ENCODE peak calls at places on chromosomes 16 and 17, in four cellular contexts. N, T, M and B are unnamed samples.

GRCh38 chr16:70700101-70701020 is 14.5 kb upstream of the MTSS2 start:
- DNase-seq in N (no peak), T (no peak), M (no peak), B (peak)

GRCh38 chr16:6081320-6081976 is 983.9 kb upstream of the EEF2KMT start:
- DNase-seq in N (no peak), T (peak), M (no peak), B (peak)

GRCh38 chr17:81540676-81541027 is 11.5 kb downstream of the FAAP100 start:
- DNase-seq in N (no peak), T (no peak), M (no peak), B (no peak)

GRCh38 chr17:81734405-81735055 is 22.4 kb downstream of the SLC25A10 start:
- DNase-seq in N (no peak), T (no peak), M (no peak), B (no peak)

GRCh38 chr16:84763164-84763563 is 56.6 kb upstream of the CRISPLD2 start:
- DNase-seq in N (no peak), T (no peak), M (no peak), B (no peak)

GRCh38 chr17:59521465-59522126 is 43.8 kb upstream of the DHX40 start:
- DNase-seq in N (peak), T (peak), M (peak), B (peak)

GRCh38 chr16:8931864-8932263 is 31.8 kb downstream of the USP7 start:
- DNase-seq in N (peak), T (peak), M (peak), B (peak)

GRCh38 chr16:56041556-56042140 is 149.6 kb upstream of the GNAO1 start:
- DNase-seq in N (no peak), T (peak), M (no peak), B (no peak)

GRCh38 chr17:74148901-74149596 is 54.4 kb upstream of the RPL38 start:
- DNase-seq in N (no peak), T (no peak), M (no peak), B (no peak)

GRCh38 chr16:50842589-50842988 is 100.7 kb downstream of the CYLD start:
- DNase-seq in N (no peak), T (no peak), M (no peak), B (no peak)

GRCh38 chr16:80263181-80263823 is 277.5 kb upstream of the DYNLRB2 start:
- DNase-seq in N (no peak), T (no peak), M (no peak), B (no peak)

GRCh38 chr17:76943202-76943601 is 75.0 kb downstream of the MGAT5B start:
- DNase-seq in N (no peak), T (no peak), M (no peak), B (no peak)

DNA sequence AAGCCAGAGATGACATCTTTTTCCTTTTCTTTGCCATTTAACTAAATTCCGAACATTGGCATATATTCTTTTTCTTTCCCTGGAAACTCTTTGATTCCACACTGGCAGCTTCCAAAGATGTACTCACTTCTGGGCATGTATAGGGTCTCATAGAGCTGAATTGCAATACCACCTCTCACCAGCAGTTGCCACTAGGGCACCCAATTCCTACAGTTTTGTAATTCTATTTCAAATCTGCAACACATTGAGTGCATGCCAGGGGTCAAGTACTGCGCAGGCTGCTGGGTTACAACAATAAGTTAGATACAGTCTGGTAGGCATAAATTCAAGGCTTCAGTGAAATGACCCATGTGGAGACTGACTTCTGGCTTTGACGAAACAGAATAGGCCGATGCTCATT is 208.8 kb upstream of the NLRP1 start:
- DNase-seq in N (no peak), T (no peak), M (no peak), B (no peak)
- TF ChIP-seq CTCF in N (peak), T (peak), M (no peak), B (peak)

DNA sequence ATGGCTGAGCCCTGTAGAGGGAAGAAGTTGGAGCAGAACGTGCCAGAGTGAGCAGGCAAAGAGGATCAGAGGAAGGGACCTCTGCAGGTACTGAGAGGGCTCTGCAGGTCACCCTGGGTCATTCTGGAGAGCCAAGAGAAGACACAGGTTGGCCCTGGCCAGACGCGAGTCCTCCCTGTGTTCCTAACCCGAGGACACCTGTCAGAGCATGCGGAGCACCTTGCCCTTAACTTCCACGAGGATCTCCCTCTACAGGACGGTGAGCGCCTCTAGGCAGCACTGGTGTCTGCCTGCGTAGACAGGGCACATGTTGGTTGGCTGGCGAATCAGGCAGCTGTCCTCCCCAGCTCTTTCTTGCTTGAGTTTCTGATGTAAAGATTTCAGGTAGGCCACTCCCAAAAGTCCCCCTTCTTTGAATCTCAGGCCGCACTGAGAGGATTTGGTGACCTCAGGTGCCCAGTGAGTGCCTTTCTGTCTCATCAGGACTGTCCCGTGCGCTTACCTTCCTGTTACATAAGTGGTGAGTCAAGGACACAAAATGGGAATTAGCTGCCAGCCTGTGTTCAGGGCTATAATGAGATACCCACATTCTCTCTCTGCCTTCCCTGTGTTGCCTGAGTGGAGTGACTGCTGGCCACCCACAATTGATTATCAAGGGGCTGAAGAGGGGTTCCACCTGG is 45.3 kb downstream of the MPRIP start:
- DNase-seq in N (no peak), T (no peak), M (no peak), B (no peak)
- TF ChIP-seq CTCF in N (no peak), T (peak), M (no peak), B (no peak)

GRCh38 chr17:13003927-13004326 is 13.9 kb downstream of the ELAC2 start:
- DNase-seq in N (no peak), T (no peak), M (no peak), B (no peak)

GRCh38 chr17:13003454-13003851 is 14.4 kb downstream of the ELAC2 start:
- DNase-seq in N (no peak), T (no peak), M (no peak), B (no peak)

GRCh38 chr17:13001991-13002615 is 15.7 kb downstream of the ELAC2 start:
- DNase-seq in N (peak), T (no peak), M (peak), B (no peak)

GRCh38 chr17:13004336-13004735 is 13.5 kb downstream of the ELAC2 start:
- DNase-seq in N (no peak), T (peak), M (no peak), B (no peak)

DNA sequence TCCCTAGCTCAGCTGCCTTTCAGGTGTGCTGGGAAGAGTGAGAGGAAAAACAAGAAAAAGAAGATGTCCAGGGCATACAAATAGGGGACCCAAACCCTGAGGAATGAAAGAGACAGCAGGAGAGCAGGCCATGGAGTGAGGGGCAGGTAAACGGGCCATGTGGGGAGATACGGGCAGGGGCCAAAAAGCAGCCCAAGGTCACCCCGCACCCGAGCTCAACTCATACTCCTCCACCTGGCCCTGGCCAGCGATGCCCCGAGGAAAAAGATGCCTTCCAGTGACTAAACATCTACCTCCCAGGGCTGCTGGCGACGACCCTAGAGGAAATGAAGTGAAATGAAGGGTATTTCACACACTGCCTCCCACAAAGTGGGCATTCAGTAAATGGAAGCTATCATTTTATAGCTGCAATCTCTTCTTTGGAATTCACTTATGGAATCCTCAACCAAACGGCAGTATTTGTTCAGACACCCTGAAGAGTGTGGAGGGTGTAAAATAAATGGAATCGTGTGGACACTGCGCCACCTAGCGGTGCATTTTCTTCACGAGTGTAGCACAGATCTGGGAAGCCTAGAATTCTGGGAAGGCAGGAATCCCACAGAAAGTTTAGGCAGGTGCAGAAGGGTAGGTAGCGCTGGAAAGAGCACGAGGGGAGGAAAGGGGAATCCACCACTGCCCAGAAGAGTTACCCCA is 14.9 kb downstream of the ELAC2 start:
- DNase-seq in N (peak), T (peak), M (peak), B (peak)
- TF ChIP-seq CTCF in N (peak), T (peak), M (peak), B (peak)

GRCh38 chr17:80254396-80255241 is 6.0 kb upstream of the RNF213 start:
- DNase-seq in N (peak), T (peak), M (peak), B (peak)

GRCh38 chr17:80253631-80254395 is 6.8 kb upstream of the RNF213 start:
- DNase-seq in N (no peak), T (no peak), M (no peak), B (no peak)

GRCh38 chr17:80256034-80256350 is 4.7 kb upstream of the RNF213 start:
- DNase-seq in N (no peak), T (no peak), M (no peak), B (no peak)

GRCh38 chr17:80251966-80252365 is 8.7 kb upstream of the RNF213 start:
- DNase-seq in N (no peak), T (no peak), M (no peak), B (no peak)

DNA sequence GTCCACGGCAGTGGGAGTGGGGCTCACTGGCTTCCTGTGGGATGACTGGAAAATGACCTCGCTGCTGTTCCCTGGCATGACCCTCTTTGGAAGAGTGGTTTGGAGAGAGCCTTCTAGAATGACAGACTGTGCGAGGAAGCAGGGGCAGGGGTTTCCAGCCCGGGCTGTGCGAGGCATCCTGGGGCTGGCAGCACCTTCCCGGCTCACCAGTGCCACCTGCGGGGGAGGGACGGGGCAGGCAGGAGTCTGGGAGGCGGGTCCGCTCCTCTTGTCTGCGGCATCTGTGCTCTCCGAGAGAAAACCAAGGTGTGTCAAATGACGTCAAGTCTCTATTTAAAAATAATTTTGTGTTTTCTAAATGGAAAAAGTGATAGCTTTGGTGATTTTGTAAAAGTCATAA is 7.8 kb upstream of the RNF213 start:
- DNase-seq in N (peak), T (peak), M (peak), B (no peak)
- TF ChIP-seq CTCF in N (peak), T (peak), M (no peak), B (peak)

GRCh38 chr17:44367626-44368025 is 4.0 kb upstream of the FAM171A2 start:
- DNase-seq in N (no peak), T (no peak), M (no peak), B (no peak)
- TF ChIP-seq CTCF in N (no peak), T (no peak), M (no peak), B (no peak)

GRCh38 chr17:16463341-16464000 is 28.5 kb downstream of the LRRC75A start:
- DNase-seq in N (peak), T (peak), M (peak), B (no peak)
- TF ChIP-seq CTCF in N (no peak), T (peak), M (peak), B (peak)

GRCh38 chr17:45914036-45914717 is 19.8 kb downstream of the MAPT start:
- DNase-seq in N (no peak), T (no peak), M (no peak), B (no peak)
- TF ChIP-seq CTCF in N (no peak), T (no peak), M (no peak), B (no peak)

GRCh38 chr16:86180780-86181179 is 281.8 kb downstream of the IRF8 start:
- DNase-seq in N (no peak), T (no peak), M (no peak), B (no peak)
- TF ChIP-seq CTCF in N (no peak), T (no peak), M (no peak), B (no peak)